ENCODE peak calls at places on chromosomes 13 and 19, in five cellular contexts. J, C, A, W and Z are unnamed samples. For H3K4me1, the result is how much of the 10 kb centered on the place peaks cover.

GRCh38 chr13:103272770-103273169 is 206.6 kb upstream of the SLC10A2 start:
- DNase-seq in J (no peak), C (no peak), A (no peak), W (no peak), Z (no peak)

GRCh38 chr19:39970424-39970673 is 616 bp upstream of the PSMC4 start:
- DNase-seq in J (no peak), C (no peak), A (no peak), W (no peak), Z (no peak)

GRCh38 chr13:20414475-20415287 is 111.0 kb downstream of the CRYL1 start:
- DNase-seq in J (no peak), C (peak), A (no peak), W (no peak), Z (no peak)

GRCh38 chr19:40234429-40235237 is 8.1 kb upstream of the CCNP start:
- DNase-seq in J (no peak), C (no peak), A (no peak), W (no peak), Z (no peak)

GRCh38 chr13:113564331-113565023 is 20.1 kb upstream of the TFDP1 start:
- DNase-seq in J (peak), C (no peak), A (no peak), W (no peak), Z (no peak)

GRCh38 chr13:112771877-112772538 is 82.2 kb downstream of the ATP11A start:
- DNase-seq in J (no peak), C (no peak), A (no peak), W (no peak), Z (no peak)

GRCh38 chr19:16013181-16013850 is 63.0 kb upstream of the TPM4 start:
- DNase-seq in J (no peak), C (no peak), A (no peak), W (no peak), Z (no peak)

GRCh38 chr19:21680026-21680425 is 87.4 kb downstream of the ZNF100 start:
- DNase-seq in J (no peak), C (peak), A (no peak), W (no peak), Z (no peak)

GRCh38 chr13:46211521-46212351 is at the start of gene LRRC63:
- DNase-seq in J (peak), C (peak), A (peak), W (peak), Z (no peak)
- H3K4me1 ChIP-seq in J (under half), C (under half), A (under half), W (under half), Z (under half)

DNA sequence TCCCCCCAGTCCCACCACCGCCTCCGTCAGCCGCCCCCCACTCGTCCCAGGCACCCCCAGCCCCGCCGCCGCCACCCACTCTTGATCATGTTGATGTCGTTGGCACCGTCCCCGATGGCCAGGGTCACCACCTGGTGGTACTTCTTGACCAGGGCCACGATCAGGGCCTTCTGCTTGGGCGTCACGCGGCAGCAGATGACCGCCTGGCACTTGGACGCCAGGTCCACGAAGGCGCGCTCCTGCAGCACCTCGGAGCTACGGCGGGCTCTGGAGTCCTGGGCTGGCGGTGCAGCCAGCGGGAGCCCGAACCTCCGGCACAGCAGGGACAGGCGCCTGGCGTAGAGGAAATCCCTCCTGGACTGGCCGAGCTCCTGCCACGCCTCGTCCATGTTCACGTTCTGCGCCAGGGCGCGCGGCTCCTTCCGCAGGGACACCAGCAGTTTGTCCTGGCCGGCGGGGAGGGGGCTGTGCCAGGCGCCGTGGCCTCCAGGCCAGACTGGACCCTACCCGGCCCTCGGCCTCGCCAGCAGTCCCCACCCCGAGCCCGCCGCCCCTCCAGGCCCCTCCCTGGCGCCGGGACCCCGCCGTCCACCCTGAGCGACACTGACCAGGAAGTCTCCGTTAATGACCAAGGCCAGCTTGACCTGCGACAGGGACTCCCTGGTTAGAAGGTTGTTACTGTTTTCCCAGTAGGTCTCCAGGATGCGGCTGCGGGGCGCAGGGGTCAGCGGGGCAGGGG is 22.6 kb downstream of the ATP8B3 start:
- DNase-seq in J (no peak), C (no peak), A (no peak), W (no peak), Z (no peak)
- H3K4me1 ChIP-seq in J (under half), C (under half), A (under half), W (under half), Z (under half)

GRCh38 chr13:45398862-45399261 is 19.3 kb downstream of the SLC25A30 start:
- DNase-seq in J (no peak), C (no peak), A (no peak), W (no peak), Z (no peak)
- H3K4me1 ChIP-seq in J (under half), C (under half), A (under half), W (under half), Z (under half)

GRCh38 chr13:111177803-111178389 is 62.8 kb downstream of the ARHGEF7 start:
- DNase-seq in J (no peak), C (no peak), A (no peak), W (no peak), Z (no peak)
- H3K4me1 ChIP-seq in J (half or more), C (under half), A (under half), W (under half), Z (half or more)

DNA sequence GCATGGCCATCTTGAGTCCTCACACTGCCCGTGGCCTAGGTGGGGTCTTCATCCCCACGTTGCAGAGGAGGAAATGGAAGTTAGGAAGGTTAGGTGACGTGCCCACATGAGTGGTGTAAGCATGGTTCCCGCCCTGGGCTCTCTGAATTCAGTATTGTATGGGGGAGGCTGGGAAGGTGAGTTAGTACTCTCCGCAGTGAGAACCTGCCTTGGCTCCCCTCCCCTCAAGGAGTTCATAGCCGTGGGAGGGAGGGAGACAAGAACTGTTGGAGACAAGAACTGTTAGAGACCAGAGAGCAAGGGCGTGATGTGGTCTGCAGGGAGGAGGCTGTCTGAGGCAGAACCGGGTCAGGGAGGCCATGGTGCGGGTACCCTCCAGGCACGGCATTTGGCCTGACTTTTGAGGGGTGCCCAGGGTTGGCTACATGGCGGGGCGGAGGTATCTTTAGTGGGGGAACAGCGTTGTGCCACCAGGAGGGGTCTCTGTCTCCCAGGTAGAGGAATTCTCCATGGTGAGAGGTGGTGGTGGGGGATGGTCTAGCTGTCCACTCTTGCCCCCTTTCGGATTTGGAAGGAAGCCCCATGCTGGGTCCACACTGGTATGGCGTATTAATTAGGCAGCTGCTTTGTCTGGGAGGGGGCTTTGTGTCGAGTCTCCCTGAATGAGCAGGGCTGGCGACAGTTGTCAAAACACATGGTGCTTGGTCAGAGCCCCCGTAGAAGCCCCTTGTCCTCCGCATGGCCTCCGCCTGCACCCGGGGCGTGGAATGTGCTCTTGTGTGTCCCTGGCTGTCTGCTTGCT is 45.8 kb downstream of the CAPN12 start:
- DNase-seq in J (no peak), C (no peak), A (peak), W (no peak), Z (no peak)
- H3K4me1 ChIP-seq in J (half or more), C (under half), A (under half), W (half or more), Z (half or more)

DNA sequence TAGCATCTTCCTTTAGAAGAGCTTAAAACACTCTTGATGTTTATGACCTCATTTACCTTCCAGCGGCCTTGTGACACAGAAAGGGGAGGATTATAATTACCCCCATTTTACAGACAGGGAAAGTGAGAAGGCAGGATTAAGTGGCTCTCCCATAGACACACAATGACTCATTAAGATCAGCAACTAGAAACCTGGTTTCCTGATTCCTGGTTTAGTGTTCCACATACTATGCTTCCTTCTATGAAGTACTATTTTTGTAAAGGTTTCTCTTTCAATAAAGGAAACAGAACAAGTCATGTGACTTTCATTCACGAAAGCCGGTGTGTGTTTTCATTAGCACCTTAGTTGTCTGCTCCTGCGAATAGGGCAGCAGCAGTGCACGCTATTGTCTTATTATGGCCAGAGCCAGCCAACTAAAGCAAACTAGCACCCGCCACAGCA is 8.3 kb downstream of the IRS2 start:
- DNase-seq in J (no peak), C (no peak), A (peak), W (no peak), Z (no peak)
- H3K4me1 ChIP-seq in J (under half), C (under half), A (under half), W (under half), Z (half or more)

DNA sequence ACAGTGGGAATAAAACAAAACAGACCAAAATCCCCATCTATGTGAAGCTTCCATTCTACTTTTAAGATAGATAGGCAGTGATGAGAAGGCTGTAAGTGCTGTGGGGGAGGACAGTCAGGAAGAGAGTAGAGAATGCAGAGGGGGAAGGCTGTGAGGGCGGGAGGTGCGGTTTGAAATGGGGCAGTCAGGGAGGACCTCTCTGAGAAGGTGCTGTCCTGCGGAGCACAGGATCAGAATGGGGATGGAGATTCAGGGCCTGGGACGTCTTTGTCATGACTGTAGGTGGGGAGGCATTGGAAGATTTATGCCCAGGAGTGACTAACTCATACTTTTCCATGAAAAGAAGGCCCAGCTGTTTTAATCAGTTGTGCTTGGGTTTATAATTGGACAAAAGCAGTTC is 3.9 kb upstream of the GPR183 start:
- DNase-seq in J (no peak), C (peak), A (no peak), W (no peak), Z (no peak)
- H3K4me1 ChIP-seq in J (under half), C (under half), A (under half), W (under half), Z (under half)

GRCh38 chr19:45882652-45883585 is 3.0 kb downstream of the IRF2BP1 start:
- DNase-seq in J (peak), C (peak), A (peak), W (no peak), Z (no peak)
- H3K4me1 ChIP-seq in J (under half), C (under half), A (under half), W (under half), Z (under half)